ENCODE peak calls at places on chromosomes 5 and 9, in four cellular contexts. F, Q, H and D are unnamed samples.

GRCh38 chr9:123440256-123440655 is 84.3 kb downstream of the CRB2 start:
- DNase-seq in F (no peak), Q (no peak), H (no peak), D (no peak)

GRCh38 chr5:170147051-170147785 is 41.5 kb downstream of the FOXI1 start:
- DNase-seq in Q (no peak), H (no peak), F (no peak), D (no peak)

GRCh38 chr5:166441-167372 is 24.6 kb upstream of the LRRC14B start:
- DNase-seq in Q (no peak), F (no peak), H (no peak), D (no peak)

GRCh38 chr5:10319202-10319851 is 11.6 kb upstream of the CMBL start:
- DNase-seq in F (no peak), Q (peak; percentile 84), H (no peak), D (no peak)

GRCh38 chr5:137867664-137868063 is at the start of gene MYOT:
- DNase-seq in Q (no peak), F (no peak), H (no peak), D (no peak)

GRCh38 chr5:134824681-134825080 is 21.1 kb upstream of the C5orf24 start:
- DNase-seq in H (no peak), Q (no peak), F (no peak), D (no peak)

GRCh38 chr5:117027384-117027783 is 452.8 kb upstream of the SEMA6A start:
- DNase-seq in Q (no peak), F (no peak), H (no peak), D (no peak)

GRCh38 chr5:62578540-62578939 is at the start of gene LRRC70:
- DNase-seq in H (peak; percentile 35), Q (peak; percentile 22), F (peak; percentile 9), D (peak; percentile 47)

GRCh38 chr9:96305171-96305570 is 3.2 kb upstream of the HSD17B3 start:
- DNase-seq in F (no peak), Q (no peak), H (no peak), D (no peak)

GRCh38 chr9:22274477-22274876 is 172.1 kb upstream of the DMRTA1 start:
- DNase-seq in H (no peak), F (no peak), Q (no peak), D (no peak)

GRCh38 chr5:169020102-169020501 is 280.8 kb downstream of the SLIT3 start:
- DNase-seq in H (no peak), F (no peak), Q (peak; percentile 23), D (no peak)

GRCh38 chr9:19119801-19120440 is 7.4 kb downstream of the PLIN2 start:
- DNase-seq in F (no peak), H (no peak), Q (no peak), D (no peak)

GRCh38 chr5:175535781-175536180 is 57.4 kb downstream of the SFXN1 start:
- DNase-seq in H (no peak), F (no peak), Q (no peak), D (peak; percentile 34)

GRCh38 chr5:99061711-99062110 is 132.9 kb upstream of the CHD1 start:
- DNase-seq in F (no peak), H (no peak), Q (no peak), D (no peak)

GRCh38 chr5:31638286-31638685 is 645 bp upstream of the PDZD2 start:
- DNase-seq in H (no peak), Q (no peak), F (no peak), D (no peak)

GRCh38 chr9:92196909-92197308 is 81.7 kb upstream of the SPTLC1 start:
- DNase-seq in Q (no peak), F (no peak), H (no peak), D (no peak)

GRCh38 chr9:130423272-130423671 is 21.5 kb upstream of the ASS1 start:
- DNase-seq in Q (no peak), H (no peak), F (no peak), D (no peak)

GRCh38 chr5:73625905-73626811 is at the start of gene ARHGEF28:
- DNase-seq in H (no peak), Q (peak; percentile 19), F (peak; percentile 41), D (no peak)

GRCh38 chr9:130639866-130640555 is 24.4 kb upstream of the PRDM12 start:
- DNase-seq in F (no peak), Q (no peak), H (no peak), D (no peak)

GRCh38 chr5:142211918-142212317 is 103.3 kb downstream of the NDFIP1 start:
- DNase-seq in H (no peak), Q (no peak), F (no peak), D (no peak)

GRCh38 chr5:102418531-102418930 is 80.3 kb downstream of the SLCO6A1 start:
- DNase-seq in H (no peak), Q (no peak), F (no peak), D (no peak)

GRCh38 chr5:82387041-82387818 is 109.1 kb upstream of the RPS23 start:
- DNase-seq in Q (no peak), H (no peak), F (no peak), D (no peak)

GRCh38 chr5:56696900-56697299 is 118.4 kb upstream of the MAP3K1 start:
- DNase-seq in H (no peak), Q (no peak), F (no peak), D (no peak)

GRCh38 chr9:93965830-93966577 is 10.8 kb upstream of the BARX1 start:
- DNase-seq in F (no peak), H (no peak), Q (no peak), D (no peak)
- TF ChIP-seq SPI1 in F (no peak), H (no peak), Q (no peak), D (no peak)

DNA sequence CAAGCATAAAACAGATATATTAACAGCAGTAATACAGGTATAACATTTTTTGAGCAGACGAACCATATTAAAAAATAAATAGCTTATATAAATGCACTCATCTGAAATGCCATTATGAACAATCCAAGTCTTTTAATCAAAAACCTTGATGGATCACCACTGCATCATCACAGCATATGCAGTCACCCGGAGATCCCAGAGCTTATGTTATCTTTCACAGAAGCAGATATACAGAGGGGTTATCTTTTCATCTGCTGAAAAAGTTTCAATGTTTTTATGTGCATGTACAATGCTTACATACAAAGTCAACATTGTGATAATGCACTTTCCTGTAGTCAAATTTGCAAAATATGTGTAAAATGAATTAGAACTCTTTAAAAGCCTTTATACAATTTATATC is 211.9 kb downstream of the FBXL7 start:
- DNase-seq in H (no peak), Q (no peak), F (no peak), D (no peak)
- TF ChIP-seq SPI1 in H (no peak), Q (no peak), F (no peak), D (no peak)

GRCh38 chr9:3968891-3969290 is 331.0 kb downstream of the GLIS3 start:
- DNase-seq in H (no peak), F (no peak), Q (no peak), D (no peak)
- TF ChIP-seq SPI1 in H (no peak), F (no peak), Q (no peak), D (no peak)

GRCh38 chr5:151063136-151063544 is 17.7 kb downstream of the TNIP1 start:
- DNase-seq in Q (peak; percentile 48), H (no peak), F (no peak), D (no peak)
- TF ChIP-seq SPI1 in Q (no peak), H (no peak), F (no peak), D (no peak)

GRCh38 chr5:68920888-68921287 is 172.9 kb upstream of the SLC30A5 start:
- DNase-seq in H (no peak), F (no peak), Q (no peak), D (no peak)
- TF ChIP-seq SPI1 in H (no peak), F (no peak), Q (no peak), D (no peak)

GRCh38 chr9:33179298-33179697 is 12.2 kb upstream of the B4GALT1 start:
- DNase-seq in F (no peak), H (no peak), Q (no peak), D (no peak)
- TF ChIP-seq SPI1 in F (no peak), H (no peak), Q (no peak), D (no peak)

DNA sequence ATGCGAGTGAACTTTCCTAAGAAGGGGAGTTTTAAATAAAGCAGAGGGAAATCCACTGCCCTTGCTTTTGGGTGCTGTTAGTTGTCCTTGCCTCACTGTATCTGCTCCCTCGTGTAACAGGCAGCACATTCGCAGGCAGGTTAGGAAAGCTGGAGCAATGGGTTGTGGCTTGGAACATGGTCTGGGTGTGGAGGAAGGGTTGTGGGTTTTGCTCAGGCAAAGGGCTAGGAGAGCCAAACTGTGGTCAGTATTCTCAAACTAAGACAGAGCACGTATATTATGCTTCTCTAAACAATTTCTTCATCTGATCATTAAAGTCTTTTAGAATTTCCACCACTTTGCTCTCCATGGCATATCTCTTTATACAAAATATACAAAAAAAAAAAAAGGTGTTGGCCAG is 135.7 kb downstream of the FANCC start:
- DNase-seq in H (no peak), F (no peak), Q (no peak), D (no peak)
- TF ChIP-seq SPI1 in H (no peak), F (no peak), Q (no peak), D (no peak)